ENCODE peak calls at places on chromosomes 5 and 9, in six cellular contexts. Z is K562, R is H1, B is GM23338, X is GM12878, U is HepG2. E is an unnamed sample.

GRCh38 chr9:90921104-90921503 is 119.5 kb downstream of the SYK start:
- DNase-seq in U (no peak), X (no peak), Z (no peak), R (no peak), B (no peak), E (no peak)

GRCh38 chr5:37772255-37772654 is 67.6 kb downstream of the GDNF start:
- DNase-seq in R (no peak), U (no peak), Z (no peak), X (no peak), B (no peak), E (no peak)

GRCh38 chr9:114366334-114367128 is 21.3 kb downstream of the AKNA start:
- DNase-seq in B (no peak), R (no peak), Z (no peak), U (no peak), X (no peak), E (no peak)

GRCh38 chr5:127840198-127840524 is 137.0 kb downstream of the CCDC192 start:
- DNase-seq in R (no peak), X (no peak), B (no peak), U (no peak), Z (no peak), E (no peak)

GRCh38 chr9:14692918-14693861 is at the start of gene ZDHHC21:
- DNase-seq in R (peak; percentile 83), B (peak; percentile 67), Z (peak; percentile 35), X (no peak), U (peak; percentile 20), E (peak; percentile 70)

GRCh38 chr9:81430727-81431126 is 258.6 kb downstream of the TLE1 start:
- DNase-seq in U (no peak), B (no peak), Z (no peak), X (no peak), R (no peak), E (no peak)

GRCh38 chr5:127028822-127029457 is 1.4 kb downstream of the MARCHF3 start:
- DNase-seq in X (no peak), B (no peak), U (peak; percentile 68), Z (no peak), R (no peak), E (no peak)

GRCh38 chr5:179731791-179732411 is 721 bp upstream of the MAML1 start:
- DNase-seq in U (peak; percentile 59), R (peak; percentile 57), X (peak; percentile 43), Z (no peak), B (no peak), E (peak; percentile 19)

GRCh38 chr9:136856541-136857141 is 4.5 kb downstream of the MAMDC4 start:
- DNase-seq in B (no peak), Z (no peak), X (no peak), U (no peak), R (peak; percentile 52), E (peak; percentile 16)

GRCh38 chr5:131488463-131488862 is 146.6 kb downstream of the RAPGEF6 start:
- DNase-seq in R (no peak), B (no peak), U (no peak), Z (no peak), X (peak; percentile 82), E (no peak)

GRCh38 chr5:77638763-77639451 is 394 bp upstream of the OTP start:
- DNase-seq in R (peak; percentile 86), Z (no peak), B (peak; percentile 96), X (no peak), U (no peak), E (peak; percentile 88)

GRCh38 chr9:112838342-112838741 is 52.3 kb downstream of the SLC46A2 start:
- DNase-seq in X (no peak), R (no peak), U (no peak), B (no peak), Z (no peak), E (no peak)

GRCh38 chr5:149271195-149271716 is 403 bp upstream of the AFAP1L1 start:
- DNase-seq in U (peak; percentile 12), Z (no peak), R (peak; percentile 82), X (no peak), B (peak; percentile 68), E (peak; percentile 65)

GRCh38 chr5:73994963-73995362 is 369.0 kb downstream of the ARHGEF28 start:
- DNase-seq in R (no peak), U (no peak), X (no peak), Z (no peak), B (peak; percentile 32), E (no peak)

GRCh38 chr5:161630948-161631347 is 54.6 kb upstream of the GABRA6 start:
- DNase-seq in Z (no peak), R (no peak), X (no peak), B (no peak), U (no peak), E (no peak)

GRCh38 chr9:121888438-121888775 is 204.7 kb downstream of the TTLL11 start:
- DNase-seq in B (no peak), X (no peak), R (no peak), Z (no peak), U (no peak), E (no peak)

GRCh38 chr9:121892706-121893105 is 200.4 kb downstream of the TTLL11 start:
- DNase-seq in Z (no peak), X (no peak), B (no peak), U (no peak), R (no peak), E (no peak)

GRCh38 chr9:121887553-121888437 is 205.3 kb downstream of the TTLL11 start:
- DNase-seq in X (no peak), B (no peak), R (no peak), Z (no peak), U (no peak), E (no peak)

GRCh38 chr9:121890746-121891145 is 202.4 kb downstream of the TTLL11 start:
- DNase-seq in X (no peak), Z (no peak), B (no peak), R (no peak), U (no peak), E (no peak)

DNA sequence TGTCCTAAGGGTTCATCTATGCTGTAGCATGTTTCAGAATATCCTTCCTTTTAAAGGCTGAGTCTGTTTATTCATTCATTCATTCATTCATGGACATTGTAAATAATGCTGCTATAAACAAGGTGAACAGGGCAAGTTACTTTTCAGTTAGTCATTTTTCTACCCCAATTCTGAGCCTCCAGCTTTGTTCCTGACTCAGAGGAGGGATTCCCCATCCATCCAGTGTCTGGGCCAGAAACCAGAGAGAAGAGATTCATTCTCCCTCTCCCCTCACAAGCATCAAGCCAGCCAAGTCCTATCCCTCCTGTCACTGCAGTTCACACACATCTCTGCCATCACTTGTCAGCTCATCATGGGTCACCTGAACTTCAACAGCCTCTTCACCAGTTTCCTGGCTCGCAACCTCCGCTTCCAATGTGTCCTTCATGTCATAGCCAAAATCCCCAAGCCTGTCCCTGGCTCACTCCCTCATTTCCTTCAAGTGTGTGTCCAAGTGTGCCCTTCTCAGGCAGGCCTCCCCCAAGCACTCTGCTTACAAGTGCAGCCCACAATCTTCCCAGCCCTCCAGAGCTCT is 203.0 kb downstream of the TTLL11 start:
- DNase-seq in U (no peak), B (no peak), R (no peak), Z (no peak), X (no peak), E (no peak)
- TF ChIP-seq CREB1 in U (no peak), B (no peak), R (no peak), Z (no peak), X (no peak), E (no peak)

DNA sequence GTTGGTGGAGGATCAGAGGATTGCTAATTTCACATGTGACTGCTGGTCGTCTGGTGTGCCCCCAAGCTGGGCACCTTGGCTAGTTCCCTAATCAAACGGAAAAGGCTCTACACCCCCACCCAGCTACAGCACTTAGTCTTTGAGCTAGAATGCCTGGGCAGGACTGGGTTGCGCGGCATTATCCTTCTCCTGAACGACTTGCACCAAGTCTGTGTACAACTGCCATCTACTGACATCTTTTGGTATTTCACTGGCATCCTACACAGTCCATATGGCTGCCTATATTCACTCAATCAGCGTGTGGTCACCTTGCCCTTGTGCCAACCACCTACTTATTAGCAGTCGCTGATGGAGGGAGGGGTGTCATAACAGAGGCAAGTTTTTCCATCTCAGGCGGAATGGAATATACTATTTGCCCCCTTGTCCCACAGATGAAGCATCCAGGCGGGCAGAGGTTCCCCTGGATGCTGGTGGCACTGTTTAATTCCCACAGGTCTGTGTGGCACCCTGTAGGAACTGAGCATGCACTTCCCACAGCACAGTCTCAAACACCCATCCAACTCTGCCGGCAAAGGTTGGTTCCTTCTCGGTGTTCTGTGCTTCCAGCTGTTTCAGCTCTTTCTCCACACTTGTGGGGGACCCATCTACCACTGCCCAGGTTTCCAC is 150.1 kb downstream of the OSTF1 start:
- DNase-seq in X (peak; percentile 3), R (peak; percentile 51), Z (peak; percentile 18), U (peak; percentile 64), B (peak; percentile 87), E (peak; percentile 49)
- TF ChIP-seq CTCF in X (peak; percentile 66), R (peak; percentile 80), Z (peak; percentile 31), U (peak; percentile 89), B (peak; percentile 65), E (peak; percentile 60)

GRCh38 chr9:134226221-134226930 is 62.0 kb upstream of the RNU6ATAC start:
- DNase-seq in R (no peak), X (no peak), B (no peak), U (peak; percentile 83), Z (no peak), E (no peak)
- TF ChIP-seq CREB1 in R (no peak), X (no peak), B (no peak), U (no peak), Z (no peak), E (no peak)

GRCh38 chr9:2662496-2662895 is 40.9 kb downstream of the VLDLR start:
- DNase-seq in R (peak; percentile 57), X (no peak), U (no peak), Z (no peak), B (peak; percentile 62), E (peak; percentile 43)
- TF ChIP-seq CTCF in R (peak; percentile 69), X (no peak), U (peak; percentile 39), Z (no peak), B (peak; percentile 49), E (no peak)

GRCh38 chr5:115351356-115352195 is 55.1 kb upstream of the CCDC112 start:
- DNase-seq in Z (no peak), R (no peak), B (no peak), U (no peak), X (no peak), E (no peak)
- TF ChIP-seq CREB1 in Z (no peak), R (no peak), B (no peak), U (no peak), X (no peak), E (no peak)

GRCh38 chr5:171606414-171607024 is 179.1 kb upstream of the SMIM23 start:
- DNase-seq in Z (peak; percentile 57), R (no peak), X (no peak), B (peak; percentile 43), U (no peak), E (no peak)
- TF ChIP-seq CTCF in Z (peak; percentile 61), R (peak; percentile 72), X (peak; percentile 39), B (peak; percentile 78), U (peak; percentile 34), E (peak; percentile 45)

GRCh38 chr5:6193315-6193714 is 185.0 kb downstream of the MED10 start:
- DNase-seq in Z (no peak), R (no peak), U (no peak), B (peak; percentile 36), X (no peak), E (no peak)
- TF ChIP-seq CREB1 in Z (no peak), R (no peak), U (no peak), B (no peak), X (no peak), E (no peak)

GRCh38 chr5:26482817-26483375 is 555.5 kb downstream of the CDH9 start:
- DNase-seq in Z (peak; percentile 30), R (peak; percentile 63), B (peak; percentile 92), U (peak; percentile 30), X (no peak), E (peak; percentile 63)
- TF ChIP-seq CTCF in Z (no peak), R (peak; percentile 94), B (peak; percentile 89), U (peak; percentile 75), X (peak; percentile 71), E (peak; percentile 48)